ENCODE peak calls at places on chromosomes 1 and 21, in eight cellular contexts. One of them, this sample, is unnamed.

GRCh38 chr1:108211014-108211413 is 10.9 kb upstream of the SLC25A24 start:
- DNase-seq in NCI-H1436 treated with DMSO at 0.1 percent for 48 hours: no peak
- DNase-seq in iPS DF 19.7: no peak
- DNase-seq in sciatic nerve: no peak
- DNase-seq in cardiac septum: no peak
- DNase-seq in body of pancreas: no peak
- DNase-seq in H9: no peak
- DNase-seq in foreskin fibroblast: no peak
- DNase-seq in this sample: no peak

GRCh38 chr1:12075195-12076114 is 12.4 kb downstream of the TNFRSF8 start:
- DNase-seq in body of pancreas: peak; percentile 33
- DNase-seq in NCI-H1436 treated with DMSO at 0.1 percent for 48 hours: no peak
- DNase-seq in cardiac septum: no peak
- DNase-seq in foreskin fibroblast: peak; percentile 86
- DNase-seq in H9: no peak
- DNase-seq in sciatic nerve: no peak
- DNase-seq in iPS DF 19.7: no peak
- DNase-seq in this sample: no peak

GRCh38 chr1:47805826-47806450 is 191.2 kb downstream of the TRABD2B start:
- DNase-seq in body of pancreas: no peak
- DNase-seq in sciatic nerve: no peak
- DNase-seq in NCI-H1436 treated with DMSO at 0.1 percent for 48 hours: no peak
- DNase-seq in iPS DF 19.7: no peak
- DNase-seq in cardiac septum: no peak
- DNase-seq in H9: no peak
- DNase-seq in foreskin fibroblast: no peak
- DNase-seq in this sample: no peak

GRCh38 chr21:19547951-19548635 is 1144.5 kb upstream of the TMPRSS15 start:
- DNase-seq in H9: no peak
- DNase-seq in iPS DF 19.7: no peak
- DNase-seq in body of pancreas: no peak
- DNase-seq in cardiac septum: no peak
- DNase-seq in sciatic nerve: no peak
- DNase-seq in foreskin fibroblast: no peak
- DNase-seq in NCI-H1436 treated with DMSO at 0.1 percent for 48 hours: no peak
- DNase-seq in this sample: no peak

GRCh38 chr1:55374801-55375616 is 159.8 kb upstream of the USP24 start:
- DNase-seq in cardiac septum: no peak
- DNase-seq in H9: no peak
- DNase-seq in iPS DF 19.7: no peak
- DNase-seq in sciatic nerve: peak; percentile 75
- DNase-seq in foreskin fibroblast: peak; percentile 87
- DNase-seq in body of pancreas: no peak
- DNase-seq in NCI-H1436 treated with DMSO at 0.1 percent for 48 hours: no peak
- DNase-seq in this sample: no peak

GRCh38 chr1:155173478-155174333 is at the start of gene TRIM46:
- DNase-seq in body of pancreas: peak; percentile 11
- DNase-seq in iPS DF 19.7: no peak
- DNase-seq in NCI-H1436 treated with DMSO at 0.1 percent for 48 hours: peak; percentile 39
- DNase-seq in foreskin fibroblast: peak; percentile 83
- DNase-seq in cardiac septum: peak; percentile 74
- DNase-seq in sciatic nerve: peak; percentile 74
- DNase-seq in H9: peak; percentile 81
- DNase-seq in this sample: peak; percentile 95

GRCh38 chr1:159177273-159177907 is 6.0 kb downstream of the CADM3 start:
- DNase-seq in iPS DF 19.7: no peak
- DNase-seq in foreskin fibroblast: peak; percentile 70
- DNase-seq in sciatic nerve: no peak
- DNase-seq in NCI-H1436 treated with DMSO at 0.1 percent for 48 hours: no peak
- DNase-seq in body of pancreas: peak; percentile 68
- DNase-seq in H9: peak; percentile 71
- DNase-seq in cardiac septum: no peak
- DNase-seq in this sample: peak; percentile 75

GRCh38 chr1:40058097-40058452 is 17.5 kb downstream of the CAP1 start:
- DNase-seq in NCI-H1436 treated with DMSO at 0.1 percent for 48 hours: no peak
- DNase-seq in sciatic nerve: no peak
- DNase-seq in iPS DF 19.7: no peak
- DNase-seq in body of pancreas: no peak
- DNase-seq in cardiac septum: no peak
- DNase-seq in H9: no peak
- DNase-seq in foreskin fibroblast: no peak
- DNase-seq in this sample: no peak

GRCh38 chr1:29849038-29849750 is 612.9 kb downstream of the PTPRU start:
- DNase-seq in cardiac septum: peak; percentile 33
- DNase-seq in H9: peak; percentile 79
- DNase-seq in NCI-H1436 treated with DMSO at 0.1 percent for 48 hours: peak; percentile 56
- DNase-seq in foreskin fibroblast: peak; percentile 42
- DNase-seq in iPS DF 19.7: peak; percentile 59
- DNase-seq in sciatic nerve: no peak
- DNase-seq in body of pancreas: peak; percentile 29
- DNase-seq in this sample: peak; percentile 81

GRCh38 chr1:213070399-213070798 is 19.4 kb downstream of the RPS6KC1 start:
- DNase-seq in body of pancreas: peak; percentile 37
- DNase-seq in H9: no peak
- DNase-seq in NCI-H1436 treated with DMSO at 0.1 percent for 48 hours: no peak
- DNase-seq in sciatic nerve: no peak
- DNase-seq in iPS DF 19.7: no peak
- DNase-seq in foreskin fibroblast: peak; percentile 77
- DNase-seq in cardiac septum: no peak
- DNase-seq in this sample: no peak

GRCh38 chr21:44927587-44928461 is 7.1 kb upstream of the ITGB2 start:
- DNase-seq in body of pancreas: peak; percentile 43
- DNase-seq in H9: peak; percentile 57
- DNase-seq in foreskin fibroblast: peak; percentile 71
- DNase-seq in iPS DF 19.7: no peak
- DNase-seq in sciatic nerve: no peak
- DNase-seq in cardiac septum: peak; percentile 91
- DNase-seq in NCI-H1436 treated with DMSO at 0.1 percent for 48 hours: no peak
- DNase-seq in this sample: peak; percentile 79

GRCh38 chr1:93817819-93818569 is 61.0 kb downstream of the DNTTIP2 start:
- DNase-seq in sciatic nerve: no peak
- DNase-seq in cardiac septum: no peak
- DNase-seq in body of pancreas: peak; percentile 12
- DNase-seq in NCI-H1436 treated with DMSO at 0.1 percent for 48 hours: no peak
- DNase-seq in foreskin fibroblast: no peak
- DNase-seq in H9: no peak
- DNase-seq in iPS DF 19.7: no peak
- DNase-seq in this sample: no peak

GRCh38 chr21:39216290-39216689 is 33.0 kb upstream of the PSMG1 start:
- DNase-seq in foreskin fibroblast: no peak
- DNase-seq in H9: no peak
- DNase-seq in NCI-H1436 treated with DMSO at 0.1 percent for 48 hours: no peak
- DNase-seq in sciatic nerve: no peak
- DNase-seq in cardiac septum: no peak
- DNase-seq in iPS DF 19.7: no peak
- DNase-seq in body of pancreas: no peak
- DNase-seq in this sample: no peak

GRCh38 chr1:201020040-201020591 is 3.4 kb downstream of the KIF21B start:
- DNase-seq in body of pancreas: no peak
- DNase-seq in cardiac septum: no peak
- DNase-seq in NCI-H1436 treated with DMSO at 0.1 percent for 48 hours: no peak
- DNase-seq in H9: no peak
- DNase-seq in sciatic nerve: no peak
- DNase-seq in foreskin fibroblast: no peak
- DNase-seq in iPS DF 19.7: no peak
- DNase-seq in this sample: peak; percentile 69

GRCh38 chr1:172460177-172460576 is 16.3 kb upstream of the PIGC start:
- DNase-seq in H9: no peak
- DNase-seq in NCI-H1436 treated with DMSO at 0.1 percent for 48 hours: no peak
- DNase-seq in body of pancreas: no peak
- DNase-seq in cardiac septum: no peak
- DNase-seq in sciatic nerve: no peak
- DNase-seq in iPS DF 19.7: no peak
- DNase-seq in foreskin fibroblast: no peak
- DNase-seq in this sample: no peak

GRCh38 chr1:28855469-28855944 is 43.5 kb downstream of the OPRD1 start:
- DNase-seq in sciatic nerve: no peak
- DNase-seq in body of pancreas: no peak
- DNase-seq in NCI-H1436 treated with DMSO at 0.1 percent for 48 hours: no peak
- DNase-seq in H9: no peak
- DNase-seq in iPS DF 19.7: no peak
- DNase-seq in cardiac septum: no peak
- DNase-seq in foreskin fibroblast: no peak
- DNase-seq in this sample: peak; percentile 67

GRCh38 chr1:77400781-77401180 is 119.0 kb downstream of the AK5 start:
- DNase-seq in sciatic nerve: no peak
- DNase-seq in body of pancreas: no peak
- DNase-seq in H9: no peak
- DNase-seq in NCI-H1436 treated with DMSO at 0.1 percent for 48 hours: no peak
- DNase-seq in iPS DF 19.7: no peak
- DNase-seq in cardiac septum: no peak
- DNase-seq in foreskin fibroblast: no peak
- DNase-seq in this sample: no peak

GRCh38 chr1:212595787-212596714 is 12.5 kb upstream of the ATF3 start:
- DNase-seq in sciatic nerve: no peak
- DNase-seq in NCI-H1436 treated with DMSO at 0.1 percent for 48 hours: no peak
- DNase-seq in cardiac septum: no peak
- DNase-seq in body of pancreas: peak; percentile 25
- DNase-seq in H9: no peak
- DNase-seq in foreskin fibroblast: peak; percentile 83
- DNase-seq in iPS DF 19.7: no peak
- DNase-seq in this sample: peak; percentile 67

GRCh38 chr1:20279507-20279906 is 11.2 kb upstream of the VWA5B1 start:
- DNase-seq in NCI-H1436 treated with DMSO at 0.1 percent for 48 hours: no peak
- DNase-seq in sciatic nerve: no peak
- DNase-seq in cardiac septum: no peak
- DNase-seq in H9: no peak
- DNase-seq in foreskin fibroblast: peak; percentile 64
- DNase-seq in body of pancreas: no peak
- DNase-seq in iPS DF 19.7: no peak
- DNase-seq in this sample: no peak

GRCh38 chr1:166875302-166875733 is 746 bp downstream of the TADA1 start:
- DNase-seq in cardiac septum: no peak
- DNase-seq in H9: no peak
- DNase-seq in iPS DF 19.7: no peak
- DNase-seq in NCI-H1436 treated with DMSO at 0.1 percent for 48 hours: no peak
- DNase-seq in body of pancreas: no peak
- DNase-seq in foreskin fibroblast: no peak
- DNase-seq in sciatic nerve: no peak
- DNase-seq in this sample: peak; percentile 34

GRCh38 chr1:22379566-22379965 is 72.1 kb upstream of the ZBTB40 start:
- DNase-seq in body of pancreas: no peak
- DNase-seq in sciatic nerve: no peak
- DNase-seq in iPS DF 19.7: no peak
- DNase-seq in foreskin fibroblast: peak; percentile 24
- DNase-seq in cardiac septum: no peak
- DNase-seq in NCI-H1436 treated with DMSO at 0.1 percent for 48 hours: no peak
- DNase-seq in H9: no peak
- DNase-seq in this sample: no peak

GRCh38 chr1:63255153-63255552 is 67.2 kb upstream of the FOXD3 start:
- DNase-seq in sciatic nerve: no peak
- DNase-seq in body of pancreas: no peak
- DNase-seq in NCI-H1436 treated with DMSO at 0.1 percent for 48 hours: no peak
- DNase-seq in iPS DF 19.7: no peak
- DNase-seq in H9: no peak
- DNase-seq in cardiac septum: no peak
- DNase-seq in foreskin fibroblast: no peak
- DNase-seq in this sample: no peak

GRCh38 chr1:55690366-55690765 is 475.2 kb upstream of the USP24 start:
- DNase-seq in H9: no peak
- DNase-seq in cardiac septum: no peak
- DNase-seq in iPS DF 19.7: no peak
- DNase-seq in NCI-H1436 treated with DMSO at 0.1 percent for 48 hours: no peak
- DNase-seq in sciatic nerve: peak; percentile 60
- DNase-seq in body of pancreas: no peak
- DNase-seq in foreskin fibroblast: no peak
- DNase-seq in this sample: no peak

GRCh38 chr1:149884433-149885363 is 14.7 kb upstream of the BOLA1 start:
- DNase-seq in H9: no peak
- DNase-seq in iPS DF 19.7: no peak
- DNase-seq in foreskin fibroblast: peak; percentile 45
- DNase-seq in sciatic nerve: no peak
- DNase-seq in cardiac septum: no peak
- DNase-seq in body of pancreas: peak; percentile 38
- DNase-seq in NCI-H1436 treated with DMSO at 0.1 percent for 48 hours: peak; percentile 52
- DNase-seq in this sample: no peak

GRCh38 chr1:196376648-196377295 is 231.5 kb downstream of the KCNT2 start:
- DNase-seq in sciatic nerve: no peak
- DNase-seq in NCI-H1436 treated with DMSO at 0.1 percent for 48 hours: no peak
- DNase-seq in foreskin fibroblast: no peak
- DNase-seq in cardiac septum: no peak
- DNase-seq in iPS DF 19.7: no peak
- DNase-seq in H9: no peak
- DNase-seq in body of pancreas: no peak
- DNase-seq in this sample: no peak

GRCh38 chr1:208204779-208205178 is 39.4 kb downstream of the PLXNA2 start:
- DNase-seq in sciatic nerve: no peak
- DNase-seq in body of pancreas: no peak
- DNase-seq in H9: no peak
- DNase-seq in foreskin fibroblast: peak; percentile 69
- DNase-seq in iPS DF 19.7: no peak
- DNase-seq in cardiac septum: no peak
- DNase-seq in NCI-H1436 treated with DMSO at 0.1 percent for 48 hours: no peak
- DNase-seq in this sample: no peak

GRCh38 chr1:178580096-178580495 is 67.2 kb downstream of the TEX35 start:
- DNase-seq in iPS DF 19.7: no peak
- DNase-seq in body of pancreas: no peak
- DNase-seq in H9: no peak
- DNase-seq in cardiac septum: no peak
- DNase-seq in foreskin fibroblast: no peak
- DNase-seq in NCI-H1436 treated with DMSO at 0.1 percent for 48 hours: no peak
- DNase-seq in sciatic nerve: no peak
- DNase-seq in this sample: no peak

GRCh38 chr21:41466024-41466820 is 40.2 kb downstream of the MX1 start:
- DNase-seq in sciatic nerve: no peak
- DNase-seq in cardiac septum: no peak
- DNase-seq in iPS DF 19.7: no peak
- DNase-seq in H9: no peak
- DNase-seq in foreskin fibroblast: no peak
- DNase-seq in body of pancreas: no peak
- DNase-seq in NCI-H1436 treated with DMSO at 0.1 percent for 48 hours: no peak
- DNase-seq in this sample: no peak

GRCh38 chr1:231058416-231059109 is 18.5 kb upstream of the FAM89A start:
- DNase-seq in H9: no peak
- DNase-seq in body of pancreas: no peak
- DNase-seq in foreskin fibroblast: no peak
- DNase-seq in NCI-H1436 treated with DMSO at 0.1 percent for 48 hours: no peak
- DNase-seq in cardiac septum: no peak
- DNase-seq in sciatic nerve: no peak
- DNase-seq in iPS DF 19.7: no peak
- DNase-seq in this sample: no peak

GRCh38 chr21:45971487-45972352 is 9.8 kb upstream of the COL6A1 start:
- DNase-seq in iPS DF 19.7: no peak
- DNase-seq in body of pancreas: peak; percentile 52
- DNase-seq in cardiac septum: peak; percentile 74
- DNase-seq in H9: no peak
- DNase-seq in sciatic nerve: peak; percentile 73
- DNase-seq in NCI-H1436 treated with DMSO at 0.1 percent for 48 hours: no peak
- DNase-seq in foreskin fibroblast: peak; percentile 99
- DNase-seq in this sample: peak; percentile 63

GRCh38 chr1:33348194-33348593 is 27.3 kb upstream of the A3GALT2 start:
- DNase-seq in sciatic nerve: no peak
- DNase-seq in iPS DF 19.7: no peak
- DNase-seq in foreskin fibroblast: peak; percentile 56
- DNase-seq in body of pancreas: no peak
- DNase-seq in NCI-H1436 treated with DMSO at 0.1 percent for 48 hours: no peak
- DNase-seq in H9: no peak
- DNase-seq in cardiac septum: no peak
- DNase-seq in this sample: no peak

GRCh38 chr1:93827128-93827527 is 51.9 kb downstream of the DNTTIP2 start:
- DNase-seq in iPS DF 19.7: no peak
- DNase-seq in H9: no peak
- DNase-seq in sciatic nerve: no peak
- DNase-seq in cardiac septum: no peak
- DNase-seq in NCI-H1436 treated with DMSO at 0.1 percent for 48 hours: no peak
- DNase-seq in foreskin fibroblast: peak; percentile 82
- DNase-seq in body of pancreas: no peak
- DNase-seq in this sample: no peak

GRCh38 chr1:175892686-175893085 is 149.3 kb upstream of the TNR start:
- DNase-seq in cardiac septum: no peak
- DNase-seq in sciatic nerve: no peak
- DNase-seq in iPS DF 19.7: no peak
- DNase-seq in H9: no peak
- DNase-seq in NCI-H1436 treated with DMSO at 0.1 percent for 48 hours: no peak
- DNase-seq in body of pancreas: no peak
- DNase-seq in foreskin fibroblast: no peak
- DNase-seq in this sample: no peak

GRCh38 chr1:29259802-29260441 is 23.6 kb downstream of the PTPRU start:
- DNase-seq in iPS DF 19.7: no peak
- DNase-seq in body of pancreas: peak; percentile 38
- DNase-seq in cardiac septum: peak; percentile 77
- DNase-seq in sciatic nerve: peak; percentile 73
- DNase-seq in foreskin fibroblast: peak; percentile 65
- DNase-seq in NCI-H1436 treated with DMSO at 0.1 percent for 48 hours: no peak
- DNase-seq in H9: peak; percentile 80
- DNase-seq in this sample: peak; percentile 99